ENCODE peak calls at places on chromosomes 12 and 14, in six cellular contexts. B, J, E, L, F and G are unnamed samples.
A peak's percentile ranks its signal among the peaks of the same experiment; 100 is the strongest.

GRCh38 chr14:93759781-93760307 is 28.4 kb downstream of the PRIMA1 start:
- DNase-seq in B (no peak), J (no peak), E (no peak), L (no peak), F (no peak), G (no peak)

GRCh38 chr12:109715310-109716091 is 1.9 kb downstream of the FAM222A start:
- DNase-seq in B (no peak), J (no peak), E (no peak), L (no peak), F (no peak), G (no peak)

GRCh38 chr12:1911598-1912575 is 6.6 kb downstream of the CACNA2D4 start:
- DNase-seq in B (no peak), J (no peak), E (no peak), L (no peak), F (no peak), G (no peak)

GRCh38 chr12:118120579-118121363 is 15.2 kb upstream of the PEBP1 start:
- DNase-seq in B (peak; percentile 61), J (peak; percentile 92), E (peak; percentile 65), L (peak; percentile 40), F (no peak), G (no peak)

GRCh38 chr12:16568873-16569272 is 37.1 kb downstream of the LMO3 start:
- DNase-seq in B (no peak), J (peak; percentile 29), E (no peak), L (peak; percentile 95), F (no peak), G (no peak)

GRCh38 chr12:122956028-122956427 is 10.2 kb downstream of the ABCB9 start:
- DNase-seq in B (no peak), J (no peak), E (no peak), L (no peak), F (no peak), G (no peak)

GRCh38 chr12:64633940-64634337 is 23.6 kb downstream of the RASSF3 start:
- DNase-seq in B (peak; percentile 83), J (no peak), E (peak; percentile 69), L (peak; percentile 80), F (no peak), G (no peak)

GRCh38 chr14:64698899-64699298 is 5.3 kb upstream of the PLEKHG3 start:
- DNase-seq in B (no peak), J (no peak), E (no peak), L (peak; percentile 86), F (no peak), G (no peak)

GRCh38 chr12:118704517-118704916 is 276.8 kb upstream of the SRRM4 start:
- DNase-seq in B (no peak), J (no peak), E (no peak), L (no peak), F (no peak), G (no peak)

GRCh38 chr14:27318769-27319280 is 721.0 kb upstream of the NOVA1 start:
- DNase-seq in B (no peak), J (no peak), E (no peak), L (no peak), F (no peak), G (no peak)

GRCh38 chr14:49988080-49988990 is 95.5 kb downstream of the ARF6 start:
- DNase-seq in B (no peak), J (no peak), E (no peak), L (no peak), F (no peak), G (no peak)

GRCh38 chr14:98946995-98947394 is 325.0 kb downstream of the BCL11B start:
- DNase-seq in B (no peak), J (no peak), E (peak; percentile 21), L (no peak), F (no peak), G (no peak)

GRCh38 chr12:112418248-112418595 is 525 bp upstream of the PTPN11 start:
- DNase-seq in B (peak; percentile 11), J (no peak), E (no peak), L (no peak), F (no peak), G (no peak)

GRCh38 chr12:75724913-75725312 is 213.5 kb upstream of the KRR1 start:
- DNase-seq in B (peak; percentile 92), J (no peak), E (peak; percentile 91), L (no peak), F (peak; percentile 44), G (peak; percentile 83)

GRCh38 chr12:6039894-6040601 is 84.4 kb downstream of the VWF start:
- DNase-seq in B (peak; percentile 74), J (peak; percentile 63), E (peak; percentile 67), L (peak; percentile 59), F (no peak), G (peak; percentile 35)

GRCh38 chr14:41925409-41925808 is 318.7 kb downstream of the LRFN5 start:
- DNase-seq in B (peak; percentile 1), J (peak; percentile 0), E (peak; percentile 2), L (peak; percentile 1), F (no peak), G (no peak)

GRCh38 chr12:53523131-53523530 is 15.8 kb upstream of the NPFF start:
- DNase-seq in B (peak; percentile 66), J (no peak), E (no peak), L (no peak), F (no peak), G (no peak)

GRCh38 chr12:123712780-123713319 is 697 bp downstream of the ATP6V0A2 start:
- DNase-seq in B (no peak), J (no peak), E (no peak), L (no peak), F (no peak), G (no peak)

GRCh38 chr14:95062220-95062619 is 95.1 kb downstream of the DICER1 start:
- DNase-seq in B (no peak), J (no peak), E (no peak), L (no peak), F (no peak), G (no peak)

GRCh38 chr12:26100966-26101744 is 23.7 kb downstream of the BHLHE41 start:
- DNase-seq in B (no peak), J (no peak), E (no peak), L (peak; percentile 87), F (no peak), G (no peak)

GRCh38 chr12:92138626-92139025 is 7.0 kb downstream of the BTG1 start:
- DNase-seq in B (no peak), J (no peak), E (no peak), L (no peak), F (no peak), G (no peak)

GRCh38 chr14:28671425-28671824 is 95.2 kb upstream of the FOXG1 start:
- DNase-seq in B (peak; percentile 11), J (peak; percentile 32), E (no peak), L (peak; percentile 85), F (no peak), G (no peak)

GRCh38 chr12:30827406-30828055 is 72.8 kb upstream of the CAPRIN2 start:
- DNase-seq in B (no peak), J (no peak), E (no peak), L (no peak), F (no peak), G (no peak)

GRCh38 chr12:114692558-114693531 is 8.9 kb upstream of the TBX3 start:
- DNase-seq in B (no peak), J (peak; percentile 42), E (peak; percentile 40), L (no peak), F (no peak), G (no peak)

GRCh38 chr12:51855586-51856428 is 7.3 kb upstream of the FIGNL2 start:
- DNase-seq in B (peak; percentile 21), J (no peak), E (peak; percentile 60), L (no peak), F (no peak), G (no peak)

GRCh38 chr12:48004039-48004940 is at the start of gene COL2A1:
- DNase-seq in B (peak; percentile 12), J (peak; percentile 15), E (peak; percentile 7), L (no peak), F (no peak), G (no peak)

GRCh38 chr14:56686416-56686815 is 106.8 kb downstream of the TMEM260 start:
- DNase-seq in B (no peak), J (no peak), E (no peak), L (no peak), F (no peak), G (no peak)
- TF ChIP-seq CTCF in B (no peak), J (no peak), E (no peak), L (no peak), F (no peak), G (no peak)

GRCh38 chr14:59199205-59199604 is 10.7 kb downstream of the DAAM1 start:
- DNase-seq in B (no peak), J (no peak), E (no peak), L (no peak), F (no peak), G (no peak)

GRCh38 chr14:59200214-59200613 is 11.7 kb downstream of the DAAM1 start:
- DNase-seq in B (no peak), J (no peak), E (no peak), L (no peak), F (no peak), G (no peak)

GRCh38 chr14:59197695-59198262 is 9.3 kb downstream of the DAAM1 start:
- DNase-seq in B (no peak), J (no peak), E (no peak), L (no peak), F (no peak), G (no peak)

GRCh38 chr14:59202031-59202430 is 13.6 kb downstream of the DAAM1 start:
- DNase-seq in B (no peak), J (no peak), E (no peak), L (no peak), F (no peak), G (no peak)

DNA sequence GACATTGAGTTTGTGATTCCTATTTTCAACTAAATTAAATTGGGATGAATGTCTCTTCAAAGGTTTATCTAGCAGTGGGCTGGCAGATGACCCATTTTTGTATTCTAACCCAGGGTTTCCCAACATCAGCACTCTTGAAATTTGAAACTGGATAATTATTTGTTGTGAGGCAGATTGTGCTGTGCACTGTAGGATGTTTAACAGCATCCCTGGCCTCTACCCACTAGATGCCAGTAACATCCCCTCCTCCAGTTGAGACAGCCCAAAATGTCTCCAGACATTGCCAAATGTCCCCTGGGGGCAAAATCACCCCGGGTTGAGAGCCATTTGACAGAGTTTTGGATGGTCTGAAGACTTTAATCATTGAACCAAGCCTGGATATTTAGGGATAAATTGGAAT is 11.1 kb downstream of the DAAM1 start:
- DNase-seq in B (no peak), J (no peak), E (no peak), L (no peak), F (no peak), G (no peak)
- TF ChIP-seq CTCF in B (no peak), J (no peak), E (no peak), L (no peak), F (no peak), G (no peak)

GRCh38 chr12:84397846-84398245 is 514.8 kb downstream of the SLC6A15 start:
- DNase-seq in B (no peak), J (no peak), E (no peak), L (no peak), F (no peak), G (no peak)

DNA sequence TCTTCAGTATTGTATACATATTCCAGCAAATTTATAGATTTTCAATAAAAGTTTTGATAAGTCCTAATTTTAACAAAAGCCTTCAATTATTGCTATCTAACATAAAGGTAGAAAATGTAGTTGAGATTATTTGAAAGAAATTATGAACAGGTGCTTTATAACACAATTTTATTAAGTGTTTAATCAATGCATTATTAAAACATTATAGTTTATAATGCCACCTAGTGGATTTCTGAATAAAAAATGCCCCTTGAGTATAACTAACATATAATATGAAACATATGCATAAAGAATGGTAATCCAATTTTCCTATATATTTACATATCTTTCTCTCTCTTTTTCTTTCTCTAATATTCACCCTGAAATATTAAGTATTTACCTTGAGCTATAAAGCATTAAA is 515.3 kb downstream of the SLC6A15 start:
- DNase-seq in B (no peak), J (peak; percentile 4), E (peak; percentile 10), L (peak; percentile 27), F (no peak), G (no peak)
- TF ChIP-seq CTCF in B (peak; percentile 38), J (peak; percentile 35), E (peak; percentile 46), L (no peak), F (no peak), G (peak; percentile 30)

GRCh38 chr12:9103050-9103854 is 12.5 kb downstream of the A2M start:
- DNase-seq in B (no peak), J (no peak), E (no peak), L (no peak), F (no peak), G (no peak)
- TF ChIP-seq CTCF in B (no peak), J (no peak), E (no peak), L (no peak), F (no peak), G (no peak)